ENCODE peak calls at places on chromosomes 7 and 10, in eight cellular contexts. I is type B pancreatic cell; V is epithelial cell of esophagus; U is transverse colon; X is dorsolateral prefrontal cortex; P is cardiac muscle cell; L is breast epithelium; A is CD4-positive, alpha-beta T cell. R is an unnamed sample.

GRCh38 chr7:55100172-55100961 is 81.5 kb downstream of the EGFR start:
- DNase-seq in I (no peak), V (peak; percentile 49), U (peak; percentile 59), X (no peak), P (no peak), L (no peak), A (no peak), R (no peak)

GRCh38 chr7:101020444-101020843 is 563 bp downstream of the MUC17 start:
- DNase-seq in I (no peak), V (no peak), U (no peak), X (no peak), P (no peak), L (no peak), A (no peak), R (no peak)

GRCh38 chr10:97020452-97021400 is 165.0 kb downstream of the SLIT1 start:
- DNase-seq in I (no peak), V (no peak), U (no peak), X (peak; percentile 51), P (peak; percentile 44), L (no peak), A (no peak), R (peak; percentile 25)

GRCh38 chr7:134515569-134516468 is 11.5 kb upstream of the AKR1B10 start:
- DNase-seq in I (no peak), V (peak; percentile 92), U (no peak), X (no peak), P (no peak), L (no peak), A (no peak), R (no peak)

GRCh38 chr7:97418312-97418711 is 300.8 kb downstream of the SDHAF3 start:
- DNase-seq in I (no peak), V (no peak), U (no peak), X (no peak), P (no peak), L (no peak), A (no peak), R (no peak)

GRCh38 chr10:123922126-123922525 is 30.5 kb upstream of the CPXM2 start:
- DNase-seq in I (no peak), V (no peak), U (no peak), X (no peak), P (no peak), L (no peak), A (no peak), R (no peak)

GRCh38 chr7:101717986-101718746 is 89.1 kb upstream of the MYL10 start:
- DNase-seq in I (no peak), V (peak; percentile 69), U (no peak), X (no peak), P (no peak), L (no peak), A (no peak), R (no peak)

GRCh38 chr10:124339119-124339807 is 79.5 kb downstream of the OAT start:
- DNase-seq in I (peak; percentile 54), V (peak; percentile 44), U (no peak), X (peak; percentile 13), P (no peak), L (no peak), A (no peak), R (no peak)

GRCh38 chr7:122675011-122675410 is 23.9 kb downstream of the RNF133 start:
- DNase-seq in I (no peak), V (peak; percentile 6), U (no peak), X (no peak), P (no peak), L (no peak), A (no peak), R (no peak)

GRCh38 chr7:11623093-11623678 is 208.8 kb downstream of the THSD7A start:
- DNase-seq in I (no peak), V (peak; percentile 24), U (no peak), X (no peak), P (no peak), L (no peak), A (no peak), R (no peak)

GRCh38 chr7:51013218-51013786 is 230.6 kb upstream of the GRB10 start:
- DNase-seq in I (no peak), V (no peak), U (no peak), X (no peak), P (no peak), L (no peak), A (no peak), R (no peak)

GRCh38 chr7:424301-424935 is 95.2 kb downstream of the PDGFA start:
- DNase-seq in I (no peak), V (no peak), U (no peak), X (no peak), P (no peak), L (no peak), A (no peak), R (no peak)

GRCh38 chr7:28955356-28955722 is 2.8 kb downstream of the TRIL start:
- DNase-seq in I (no peak), V (no peak), U (no peak), X (no peak), P (no peak), L (no peak), A (no peak), R (no peak)

GRCh38 chr7:38070718-38071117 is 107.3 kb upstream of the STARD3NL start:
- DNase-seq in I (no peak), V (no peak), U (no peak), X (no peak), P (peak; percentile 59), L (no peak), A (no peak), R (no peak)
- TF ChIP-seq CTCF in I (peak; percentile 64), V (peak; percentile 29), U (peak; percentile 34), X (no peak), P (peak; percentile 60), L (no peak), A (peak; percentile 38), R (peak; percentile 53)

GRCh38 chr10:63724922-63725321 is 203.7 kb downstream of the REEP3 start:
- DNase-seq in I (no peak), V (no peak), U (no peak), X (no peak), P (no peak), L (no peak), A (no peak), R (no peak)
- TF ChIP-seq CTCF in I (peak; percentile 44), V (no peak), U (no peak), X (no peak), P (no peak), L (no peak), A (no peak), R (peak; percentile 28)

DNA sequence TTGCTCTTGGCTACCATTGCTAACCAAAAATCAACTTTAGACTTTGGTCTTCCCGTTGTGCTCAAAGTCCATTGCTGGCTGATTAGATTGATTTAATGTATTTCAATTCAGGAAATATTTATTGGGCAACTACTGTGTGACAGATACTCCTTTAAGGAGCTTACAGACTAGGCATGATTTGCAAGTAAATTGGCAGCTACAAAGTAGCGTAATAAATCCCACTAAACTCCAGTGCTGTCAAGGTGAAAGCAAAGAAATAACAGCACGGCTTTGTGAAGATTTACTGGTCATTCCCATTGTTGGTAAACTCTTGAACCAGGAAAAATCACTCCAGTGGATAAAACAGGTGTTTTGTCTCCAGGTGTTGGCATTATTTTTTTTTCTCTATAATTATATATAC is 95.7 kb upstream of the ARMC3 start:
- DNase-seq in I (no peak), V (no peak), U (no peak), X (no peak), P (no peak), L (no peak), A (no peak), R (no peak)
- TF ChIP-seq CTCF in I (no peak), V (no peak), U (no peak), X (no peak), P (no peak), L (no peak), A (no peak), R (no peak)

GRCh38 chr7:156156734-156157408 is 344.6 kb upstream of the SHH start:
- DNase-seq in I (no peak), V (peak; percentile 1), U (peak; percentile 34), X (no peak), P (no peak), L (no peak), A (no peak), R (peak; percentile 52)
- TF ChIP-seq CTCF in I (peak; percentile 64), V (no peak), U (peak; percentile 30), X (no peak), P (no peak), L (no peak), A (no peak), R (peak; percentile 58)

DNA sequence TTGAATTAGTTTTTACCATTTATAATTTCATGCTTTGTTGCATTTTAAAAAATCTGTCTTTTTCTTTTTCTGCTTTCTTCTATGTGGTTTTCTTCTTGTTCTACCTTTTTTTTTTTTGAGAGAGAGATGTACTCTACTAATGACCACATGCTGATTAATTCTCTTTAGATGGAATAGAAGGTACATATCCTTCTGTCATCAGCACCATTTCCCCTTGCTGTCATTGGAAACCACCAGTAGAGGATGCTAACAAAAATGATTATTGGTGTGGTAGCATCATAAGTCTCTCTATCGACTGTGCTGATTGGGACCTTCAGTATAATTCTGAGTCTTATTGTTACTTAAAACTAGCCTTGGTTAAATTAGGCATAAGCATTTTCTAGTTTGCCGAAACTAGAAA is 3.6 kb downstream of the ZEB1 start:
- DNase-seq in I (no peak), V (no peak), U (no peak), X (no peak), P (no peak), L (no peak), A (no peak), R (no peak)
- TF ChIP-seq CTCF in I (peak; percentile 35), V (no peak), U (no peak), X (peak; percentile 35), P (peak; percentile 34), L (no peak), A (peak; percentile 33), R (peak; percentile 30)

R was measured in neural crest cell.